ENCODE peak calls at places on chromosomes 12 and 14, in ten cellular contexts. K is CD8-positive, alpha-beta memory T cell; O is effector memory CD4-positive, alpha-beta T cell; Q is uterus; D is stomach; E is ovary; P is AG04450; M is mesendoderm; R is upper lobe of right lung; S is body of pancreas. X is an unnamed sample.
A peak's percentile ranks its signal among the peaks of the same experiment; 100 is the strongest.

GRCh38 chr14:96246535-96246839 is 9.5 kb upstream of the BDKRB1 start:
- DNase-seq in K (no peak), O (no peak), Q (peak; percentile 50), D (no peak), E (no peak), P (peak; percentile 94), M (peak; percentile 55), R (no peak), S (no peak), X (no peak)

GRCh38 chr12:84585996-84586395 is 326.6 kb downstream of the SLC6A15 start:
- DNase-seq in K (no peak), O (no peak), Q (no peak), D (no peak), E (no peak), P (no peak), M (no peak), R (no peak), S (no peak), X (no peak)

GRCh38 chr12:112682586-112682985 is 109.0 kb upstream of the RPH3A start:
- DNase-seq in K (no peak), O (no peak), Q (no peak), D (no peak), E (no peak), P (no peak), M (peak; percentile 10), R (no peak), S (no peak), X (no peak)

GRCh38 chr14:104980601-104981531 is 2.7 kb upstream of the AHNAK2 start:
- DNase-seq in K (no peak), O (no peak), Q (no peak), D (no peak), E (no peak), P (no peak), M (no peak), R (no peak), S (peak; percentile 10), X (no peak)

GRCh38 chr12:91098942-91099341 is 12.4 kb downstream of the LUM start:
- DNase-seq in K (no peak), O (no peak), Q (peak; percentile 74), D (no peak), E (peak; percentile 45), P (peak; percentile 78), M (no peak), R (no peak), S (no peak), X (no peak)

GRCh38 chr14:24052656-24053547 is 1.1 kb downstream of the CARMIL3 start:
- DNase-seq in K (peak; percentile 15), O (no peak), Q (no peak), D (no peak), E (no peak), P (no peak), M (no peak), R (no peak), S (no peak), X (no peak)

GRCh38 chr14:51774209-51774608 is 86.2 kb upstream of the GNG2 start:
- DNase-seq in K (no peak), O (no peak), Q (no peak), D (no peak), E (no peak), P (no peak), M (no peak), R (no peak), S (no peak), X (no peak)

GRCh38 chr12:41112903-41113302 is 75.2 kb upstream of the PDZRN4 start:
- DNase-seq in K (no peak), O (no peak), Q (no peak), D (no peak), E (no peak), P (no peak), M (no peak), R (no peak), S (no peak), X (no peak)

GRCh38 chr12:106189341-106189740 is 50.6 kb upstream of the NUAK1 start:
- DNase-seq in K (no peak), O (no peak), Q (no peak), D (no peak), E (no peak), P (no peak), M (peak; percentile 27), R (no peak), S (no peak), X (no peak)

GRCh38 chr12:53217049-53217929 is 10.2 kb upstream of the ITGB7 start:
- DNase-seq in K (peak; percentile 61), O (peak; percentile 28), Q (no peak), D (peak; percentile 62), E (no peak), P (no peak), M (peak; percentile 80), R (peak; percentile 77), S (no peak), X (no peak)

GRCh38 chr14:51209457-51209856 is 30.6 kb upstream of the TMX1 start:
- DNase-seq in K (no peak), O (no peak), Q (no peak), D (no peak), E (no peak), P (no peak), M (no peak), R (no peak), S (no peak), X (no peak)

GRCh38 chr12:132495165-132495544 is 5.2 kb downstream of the FBRSL1 start:
- DNase-seq in K (no peak), O (no peak), Q (no peak), D (no peak), E (no peak), P (no peak), M (no peak), R (no peak), S (no peak), X (no peak)
- H3K27ac ChIP-seq in K (no peak overlapping the region), O (no peak overlapping the region), Q (no peak overlapping the region), D (peak overlapping the region; percentile 80), E (no peak overlapping the region), P (no peak overlapping the region), M (no peak overlapping the region), R (no peak overlapping the region), S (peak overlapping the region; percentile 69), X (no peak overlapping the region)

DNA sequence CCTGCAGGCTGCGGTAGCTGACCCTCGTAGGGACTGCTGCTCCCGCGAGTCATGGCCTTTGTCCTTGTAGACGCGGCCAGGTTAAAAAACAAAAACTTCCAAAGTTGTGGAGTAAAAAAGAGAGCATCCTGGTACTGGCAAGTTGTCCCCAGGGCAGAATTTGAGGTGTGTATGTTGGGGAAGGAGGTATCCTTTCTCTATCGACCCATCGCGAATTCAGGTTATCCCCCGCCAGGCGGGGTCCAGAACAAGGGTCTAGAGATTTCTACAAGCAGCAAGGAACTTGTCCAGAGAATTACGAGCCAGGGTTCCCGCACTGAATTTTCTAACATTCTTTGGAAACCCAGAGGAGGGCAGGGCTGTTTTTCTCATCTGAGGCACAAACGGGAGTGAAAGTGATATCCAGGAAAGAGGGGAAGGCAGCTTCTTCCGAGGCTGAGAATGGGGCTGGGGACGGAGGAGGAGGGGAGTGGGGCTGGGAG is 16.3 kb downstream of the TBX3 start:
- DNase-seq in K (no peak), O (no peak), Q (no peak), D (no peak), E (no peak), P (no peak), M (no peak), R (no peak), S (no peak), X (no peak)
- H3K4me3 ChIP-seq in K (no peak overlapping the region), O (no peak overlapping the region), Q (peak overlapping the region; percentile 44), D (peak overlapping the region; percentile 32), E (peak overlapping the region; percentile 45), P (peak overlapping the region; percentile 59), M (no peak overlapping the region), R (peak overlapping the region; percentile 45), S (no peak overlapping the region), X (peak overlapping the region; percentile 47)

GRCh38 chr14:38233218-38233617 is 22.7 kb downstream of the CLEC14A start:
- DNase-seq in K (no peak), O (no peak), Q (no peak), D (no peak), E (no peak), P (no peak), M (no peak), R (no peak), S (no peak), X (no peak)

GRCh38 chr14:38243696-38244250 is 12.1 kb downstream of the CLEC14A start:
- DNase-seq in K (no peak), O (no peak), Q (no peak), D (no peak), E (no peak), P (no peak), M (no peak), R (no peak), S (no peak), X (no peak)

GRCh38 chr14:38238332-38238731 is 17.6 kb downstream of the CLEC14A start:
- DNase-seq in K (no peak), O (no peak), Q (no peak), D (no peak), E (no peak), P (peak; percentile 7), M (no peak), R (no peak), S (no peak), X (no peak)

DNA sequence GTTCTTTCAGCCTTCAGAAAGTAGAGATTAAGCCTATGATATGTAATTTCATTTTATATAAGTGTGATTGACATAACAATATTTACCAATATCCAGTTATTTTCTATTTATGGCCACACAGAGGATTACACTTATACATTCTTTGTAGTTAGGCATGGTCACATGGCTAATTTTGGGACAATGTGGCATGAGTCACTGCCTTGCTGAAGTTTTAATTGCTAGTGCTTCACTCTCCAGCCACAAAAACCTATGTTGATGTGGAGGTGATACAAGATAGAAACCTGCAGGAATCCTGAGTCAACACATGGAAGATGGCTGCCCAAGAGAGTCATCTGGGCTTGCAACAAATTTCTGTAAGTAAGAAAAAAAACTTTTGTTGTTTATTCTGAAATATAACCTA is 17.0 kb downstream of the CLEC14A start:
- DNase-seq in K (no peak), O (no peak), Q (no peak), D (no peak), E (no peak), P (no peak), M (no peak), R (no peak), S (no peak), X (no peak)
- H3K27ac ChIP-seq in K (no peak overlapping the region), O (no peak overlapping the region), Q (no peak overlapping the region), D (no peak overlapping the region), E (no peak overlapping the region), P (no peak overlapping the region), M (no peak overlapping the region), R (no peak overlapping the region), S (no peak overlapping the region), X (no peak overlapping the region)

DNA sequence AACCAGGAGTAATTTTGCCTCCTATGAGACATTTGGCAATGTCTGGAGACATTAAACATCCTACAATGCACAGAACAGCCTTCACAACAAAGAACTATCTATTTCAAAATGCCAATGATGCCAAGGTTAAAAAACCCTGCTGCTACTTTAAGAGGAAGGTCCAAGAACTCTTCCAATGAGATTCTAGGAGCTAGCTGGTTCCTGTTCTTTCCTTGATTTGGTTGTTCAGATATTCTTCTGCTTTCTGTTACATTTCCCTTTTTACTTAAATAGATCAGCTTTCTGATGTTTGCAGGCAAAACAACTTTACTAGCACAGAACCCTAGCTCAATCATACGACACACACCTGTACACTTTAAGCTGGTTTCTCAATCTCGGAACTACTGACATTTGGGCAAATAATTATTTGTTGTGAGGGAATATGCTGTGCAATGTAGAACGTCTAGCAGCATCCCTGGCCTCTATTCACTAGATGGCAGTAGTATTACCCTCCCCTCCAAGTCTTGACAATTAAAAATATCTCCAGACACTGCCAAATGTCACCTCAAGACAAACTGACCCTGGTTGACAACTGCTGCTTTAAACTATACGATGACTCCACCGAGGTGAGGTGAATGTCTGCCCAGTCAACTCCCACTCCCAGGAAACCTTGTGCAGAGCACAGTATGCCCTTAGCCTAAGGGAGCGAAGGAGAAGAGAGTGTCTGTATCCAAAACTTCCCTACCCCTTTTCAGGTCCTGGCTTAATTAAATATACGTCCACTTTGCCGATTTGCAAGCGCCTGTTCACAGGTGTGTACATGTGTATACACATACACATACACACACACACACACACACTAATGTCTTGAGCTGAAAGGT is 4.4 kb downstream of the BLTP3B start:
- DNase-seq in K (no peak), O (no peak), Q (no peak), D (no peak), E (no peak), P (no peak), M (peak; percentile 27), R (no peak), S (no peak), X (no peak)
- H3K4me3 ChIP-seq in K (no peak overlapping the region), O (no peak overlapping the region), Q (no peak overlapping the region), D (no peak overlapping the region), E (no peak overlapping the region), P (no peak overlapping the region), M (no peak overlapping the region), R (no peak overlapping the region), S (no peak overlapping the region), X (no peak overlapping the region)

X was measured in vagina.